ENCODE peak calls at places on chromosomes 13 and 19, in five cellular contexts. F is NCI-H774, H is tibial nerve, T is PC-9, I is cardiac fibroblast. B is an unnamed sample.

GRCh38 chr13:23898101-23898500 is 799 bp upstream of the C1QTNF9B start:
- DNase-seq in F (no peak), H (no peak), T (no peak), I (peak), B (no peak)

GRCh38 chr13:79485014-79485441 is 4.1 kb downstream of the NDFIP2 start:
- DNase-seq in F (no peak), H (no peak), T (peak), I (peak), B (no peak)

GRCh38 chr19:3849787-3850186 is 19.1 kb downstream of the ZFR2 start:
- DNase-seq in F (no peak), H (no peak), T (no peak), I (no peak), B (no peak)

GRCh38 chr19:15456441-15456840 is 6.7 kb upstream of the WIZ start:
- DNase-seq in F (no peak), H (no peak), T (no peak), I (no peak), B (no peak)

GRCh38 chr13:108425056-108425455 is 155.5 kb downstream of the TNFSF13B start:
- DNase-seq in F (no peak), H (no peak), T (no peak), I (peak), B (no peak)

GRCh38 chr13:99614465-99614885 is 113.2 kb downstream of the TM9SF2 start:
- DNase-seq in F (peak), H (no peak), T (no peak), I (peak), B (no peak)

GRCh38 chr19:494171-495046 is 1.9 kb upstream of the MADCAM1 start:
- DNase-seq in F (no peak), H (no peak), T (no peak), I (no peak), B (no peak)

GRCh38 chr13:91406619-91407018 is 8.2 kb downstream of the GPC5 start:
- DNase-seq in F (no peak), H (no peak), T (peak), I (peak), B (peak)

GRCh38 chr13:22009500-22009899 is 338.6 kb downstream of the FGF9 start:
- DNase-seq in F (no peak), H (no peak), T (no peak), I (no peak), B (no peak)

GRCh38 chr19:2478756-2479555 is 3.0 kb downstream of the GADD45B start:
- DNase-seq in F (no peak), H (peak), T (peak), I (peak), B (no peak)

GRCh38 chr13:38582133-38582532 is 104.7 kb upstream of the FREM2 start:
- DNase-seq in F (peak), H (no peak), T (peak), I (peak), B (peak)

GRCh38 chr19:7657047-7657779 is 11.6 kb upstream of the RETN start:
- DNase-seq in F (no peak), H (no peak), T (peak), I (peak), B (no peak)

GRCh38 chr13:53250272-53250875 is 221.8 kb downstream of the OLFM4 start:
- DNase-seq in F (peak), H (no peak), T (peak), I (peak), B (peak)

GRCh38 chr19:30001794-30002193 is 59.8 kb downstream of the URI1 start:
- DNase-seq in F (no peak), H (no peak), T (no peak), I (peak), B (no peak)

GRCh38 chr13:80462037-80462436 is 121.1 kb upstream of the SPRY2 start:
- DNase-seq in F (no peak), H (no peak), T (no peak), I (no peak), B (no peak)

GRCh38 chr13:106063591-106064308 is 471.7 kb downstream of the EFNB2 start:
- DNase-seq in F (no peak), H (no peak), T (no peak), I (peak), B (no peak)

GRCh38 chr13:33642374-33643065 is 175.4 kb upstream of the RFC3 start:
- DNase-seq in F (no peak), H (peak), T (peak), I (peak), B (no peak)

GRCh38 chr19:18414504-18415176 is 4.6 kb upstream of the SSBP4 start:
- DNase-seq in F (no peak), H (no peak), T (peak), I (no peak), B (no peak)

GRCh38 chr13:44388427-44388826 is 14.8 kb downstream of the SERP2 start:
- DNase-seq in F (no peak), H (no peak), T (no peak), I (no peak), B (no peak)

GRCh38 chr19:2613507-2614295 is 88.8 kb downstream of the GNG7 start:
- DNase-seq in F (no peak), H (no peak), T (no peak), I (peak), B (no peak)

GRCh38 chr19:34351382-34351802 is 13.6 kb upstream of the GPI start:
- DNase-seq in F (no peak), H (no peak), T (no peak), I (no peak), B (no peak)

GRCh38 chr19:8355631-8356402 is 8.1 kb upstream of the ANGPTL4 start:
- DNase-seq in F (no peak), H (no peak), T (peak), I (peak), B (no peak)

GRCh38 chr13:110390572-110390971 is 83.5 kb downstream of the COL4A2 start:
- DNase-seq in F (no peak), H (no peak), T (peak), I (peak), B (no peak)

GRCh38 chr19:45474191-45474940 is 6.6 kb downstream of the FOSB start:
- DNase-seq in F (no peak), H (no peak), T (no peak), I (peak), B (no peak)

GRCh38 chr13:35514166-35514565 is 37.7 kb upstream of the MAB21L1 start:
- DNase-seq in F (no peak), H (no peak), T (no peak), I (no peak), B (no peak)

GRCh38 chr19:49301165-49301865 is 23.7 kb downstream of the SLC6A16 start:
- DNase-seq in F (peak), H (peak), T (no peak), I (peak), B (peak)

GRCh38 chr13:27353166-27353583 is 71.2 kb upstream of the GTF3A start:
- DNase-seq in F (no peak), H (no peak), T (peak), I (peak), B (no peak)

GRCh38 chr19:36707134-36707533 is 19.7 kb downstream of the ZNF567 start:
- DNase-seq in F (no peak), H (no peak), T (no peak), I (no peak), B (no peak)

GRCh38 chr19:13850910-13851753 is 25.8 kb upstream of the NANOS3 start:
- DNase-seq in F (peak), H (peak), T (peak), I (peak), B (no peak)

GRCh38 chr13:97974773-97975172 is 21.3 kb downstream of the IPO5 start:
- DNase-seq in F (no peak), H (no peak), T (no peak), I (no peak), B (no peak)

GRCh38 chr19:10003271-10003670 is 7.0 kb downstream of the COL5A3 start:
- DNase-seq in F (no peak), H (no peak), T (no peak), I (no peak), B (no peak)

GRCh38 chr19:45340232-45340898 is at the start of gene KLC3:
- DNase-seq in F (peak), H (no peak), T (peak), I (no peak), B (no peak)

GRCh38 chr19:19053508-19054314 is 10.1 kb upstream of the SLC25A42 start:
- DNase-seq in F (no peak), H (no peak), T (no peak), I (peak), B (peak)

B was measured in NCI-H1092 treated with DMSO at 0.1 percent for 48 hours.